ENCODE peak calls at places on chromosomes 3 and 15, in seven cellular contexts. S, B, F, X, Q, L and M are unnamed samples. For H3K9me3, the result is how much of the 10 kb centered on the place peaks cover.

GRCh38 chr3:121477589-121477988 is 68.2 kb downstream of the POLQ start:
- DNase-seq in S (no peak), B (no peak), Q (no peak), F (no peak), L (no peak), X (no peak), M (peak)

GRCh38 chr3:58585994-58586393 is 8.8 kb upstream of the FAM107A start:
- DNase-seq in X (no peak), Q (no peak), L (no peak), F (no peak), S (peak), B (no peak), M (no peak)

GRCh38 chr3:72008226-72008996 is 223.5 kb upstream of the PROK2 start:
- DNase-seq in F (no peak), S (no peak), Q (no peak), L (no peak), X (no peak), B (no peak), M (no peak)

GRCh38 chr3:139674585-139675260 is 3.0 kb downstream of the NMNAT3 start:
- DNase-seq in L (no peak), B (no peak), Q (no peak), F (no peak), S (no peak), X (no peak), M (no peak)

GRCh38 chr15:99511865-99512632 is 53.7 kb upstream of the MEF2A start:
- DNase-seq in F (no peak), L (peak), X (no peak), B (no peak), Q (peak), S (no peak), M (no peak)

GRCh38 chr3:18442743-18443669 is 17.9 kb upstream of the SATB1 start:
- DNase-seq in S (no peak), L (no peak), F (no peak), B (no peak), X (no peak), Q (no peak), M (no peak)

GRCh38 chr3:192957441-192957951 is 39.8 kb upstream of the MB21D2 start:
- DNase-seq in B (peak), S (peak), Q (peak), L (no peak), X (no peak), F (no peak), M (peak)

GRCh38 chr3:153144779-153145178 is 17.2 kb upstream of the RAP2B start:
- DNase-seq in F (no peak), Q (no peak), S (no peak), X (no peak), L (no peak), B (peak), M (no peak)

GRCh38 chr3:149403443-149403842 is 26.0 kb upstream of the TM4SF1 start:
- DNase-seq in F (no peak), L (no peak), B (no peak), S (no peak), Q (no peak), X (no peak), M (no peak)

GRCh38 chr15:58240191-58240932 is 102.2 kb downstream of the AQP9 start:
- DNase-seq in F (no peak), L (no peak), Q (no peak), S (no peak), X (no peak), B (no peak), M (no peak)

GRCh38 chr3:18302517-18302916 is 122.6 kb downstream of the SATB1 start:
- DNase-seq in F (no peak), Q (no peak), L (peak), B (no peak), S (no peak), X (no peak), M (no peak)

GRCh38 chr15:40388941-40389823 is 6.7 kb downstream of the KNSTRN start:
- DNase-seq in B (peak), F (no peak), Q (no peak), X (no peak), L (no peak), S (peak), M (no peak)

GRCh38 chr15:67126551-67127333 is 61.3 kb downstream of the SMAD3 start:
- DNase-seq in F (no peak), X (no peak), L (no peak), S (no peak), B (no peak), Q (no peak), M (no peak)

GRCh38 chr15:43242616-43243015 is 21.8 kb upstream of the EPB42 start:
- DNase-seq in L (no peak), X (no peak), B (no peak), F (no peak), Q (no peak), S (no peak), M (no peak)

GRCh38 chr15:77027111-77027696 is 32.3 kb downstream of the PSTPIP1 start:
- DNase-seq in X (no peak), L (no peak), S (no peak), F (no peak), Q (no peak), B (no peak), M (no peak)

GRCh38 chr15:40306371-40306770 is 1.4 kb downstream of the PLCB2 start:
- DNase-seq in X (no peak), S (no peak), Q (no peak), L (no peak), B (no peak), F (no peak), M (no peak)

GRCh38 chr3:57164606-57165573 is at the start of gene IL17RD:
- DNase-seq in Q (peak), L (peak), X (peak), B (peak), F (peak), S (peak), M (peak)

GRCh38 chr15:80266745-80267144 is 14.7 kb upstream of the CTXND1 start:
- DNase-seq in F (no peak), X (no peak), L (no peak), B (no peak), Q (no peak), S (no peak), M (no peak)

GRCh38 chr15:28914046-28914445 is 28.3 kb downstream of the APBA2 start:
- DNase-seq in L (peak), S (no peak), X (no peak), B (no peak), F (no peak), Q (no peak), M (no peak)

GRCh38 chr15:100542290-100542689 is 13.5 kb upstream of the CERS3 start:
- DNase-seq in B (no peak), Q (no peak), F (no peak), S (no peak), L (no peak), X (no peak), M (no peak)

GRCh38 chr3:43747641-43748040 is 56.9 kb downstream of the ABHD5 start:
- DNase-seq in B (no peak), X (no peak), S (no peak), F (no peak), Q (no peak), L (no peak), M (no peak)

GRCh38 chr3:140816804-140817203 is 124.8 kb upstream of the SLC25A36 start:
- DNase-seq in L (no peak), F (no peak), B (no peak), S (no peak), Q (no peak), X (no peak), M (no peak)

GRCh38 chr3:58044656-58045055 is 36.4 kb downstream of the FLNB start:
- DNase-seq in B (no peak), Q (peak), F (no peak), S (no peak), X (no peak), L (no peak), M (no peak)

GRCh38 chr15:51681303-51681963 is at the start of gene SCG3:
- DNase-seq in Q (peak), S (peak), F (peak), X (peak), L (no peak), B (no peak), M (no peak)

GRCh38 chr15:38253448-38253847 is 812 bp downstream of the SPRED1 start:
- DNase-seq in F (no peak), B (peak), X (no peak), S (peak), Q (no peak), L (peak), M (no peak)

DNA sequence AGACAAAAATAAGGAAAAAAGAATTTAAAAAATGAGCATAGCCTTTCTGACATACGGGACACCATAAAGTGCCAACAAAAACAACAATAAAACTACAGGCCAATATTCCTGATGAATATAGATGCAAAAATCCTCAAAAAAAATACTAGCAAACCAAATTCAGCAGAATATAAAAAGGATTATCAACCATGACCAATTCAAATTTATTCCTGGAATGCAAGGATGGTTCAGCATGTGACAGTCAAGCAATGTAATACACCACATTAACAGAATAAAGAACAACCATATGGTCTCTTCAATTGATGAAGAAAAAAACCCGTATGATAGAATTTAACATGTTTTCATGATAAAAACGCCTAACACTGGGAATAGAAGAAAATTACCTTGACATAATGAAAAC is 341.7 kb downstream of the PYDC2 start:
- DNase-seq in L (no peak), B (no peak), X (no peak), F (no peak), S (no peak), Q (no peak), M (no peak)
- H3K9me3 ChIP-seq in L (under half), B (under half), X (under half), F (under half), S (under half), Q (under half), M (under half)

GRCh38 chr15:26214290-26214689 is 351.2 kb upstream of the ATP10A start:
- DNase-seq in L (no peak), B (no peak), S (no peak), F (no peak), X (no peak), Q (no peak), M (no peak)
- H3K9me3 ChIP-seq in L (half or more), B (under half), S (under half), F (under half), X (under half), Q (under half), M (under half)

GRCh38 chr3:45729614-45730013 is 40.4 kb downstream of the SACM1L start:
- DNase-seq in L (no peak), S (no peak), B (no peak), F (no peak), Q (no peak), X (no peak), M (no peak)

GRCh38 chr3:45730409-45731154 is 41.4 kb downstream of the SACM1L start:
- DNase-seq in X (no peak), F (no peak), L (no peak), Q (no peak), B (no peak), S (no peak), M (no peak)

GRCh38 chr3:45719761-45720487 is 30.7 kb downstream of the SACM1L start:
- DNase-seq in L (no peak), X (no peak), S (no peak), F (no peak), B (no peak), Q (no peak), M (peak)

GRCh38 chr3:45724919-45725318 is 35.7 kb downstream of the SACM1L start:
- DNase-seq in X (no peak), B (no peak), L (no peak), Q (no peak), S (no peak), F (no peak), M (no peak)
- H3K9me3 ChIP-seq in X (under half), B (under half), L (under half), Q (under half), S (under half), F (under half), M (under half)

GRCh38 chr3:162842817-162843216 is 1346.2 kb downstream of the OTOL1 start:
- DNase-seq in Q (no peak), S (no peak), X (no peak), F (no peak), B (no peak), L (no peak), M (no peak)

GRCh38 chr3:162847511-162847910 is 1350.9 kb downstream of the OTOL1 start:
- DNase-seq in S (no peak), X (no peak), B (no peak), F (no peak), L (no peak), Q (no peak), M (no peak)

DNA sequence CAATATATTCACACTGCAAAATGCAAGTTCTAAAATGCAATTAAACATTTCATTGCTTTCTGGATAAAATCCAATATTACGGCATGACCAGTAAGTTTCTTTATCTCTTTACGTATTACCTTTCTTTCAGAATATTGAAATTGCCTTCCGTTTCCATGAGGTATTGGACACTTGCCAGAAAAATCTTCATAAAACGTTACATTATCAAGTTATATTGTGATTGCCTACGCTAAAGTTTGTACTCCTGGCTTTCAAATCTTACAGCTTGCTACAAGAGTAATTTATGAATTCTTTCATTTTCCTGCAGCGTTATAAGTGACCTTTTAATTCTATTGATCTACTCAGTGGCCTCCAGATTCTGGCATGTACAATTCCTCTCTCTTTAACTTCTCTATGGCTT is 1349.3 kb downstream of the OTOL1 start:
- DNase-seq in F (no peak), Q (no peak), S (no peak), X (no peak), B (no peak), L (no peak), M (no peak)
- H3K9me3 ChIP-seq in F (under half), Q (under half), S (under half), X (under half), B (under half), L (under half), M (under half)